ENCODE peak calls at places on chromosomes 6 and 20, in seven cellular contexts. I is K562, N is HepG2, H is HCT116, B is SK-N-SH, L is H1, F is GM12878. U is an unnamed sample.

GRCh38 chr6:26336355-26337198 is 28.4 kb upstream of the BTN3A2 start:
- DNase-seq in I (peak), N (no peak), H (no peak), B (no peak), L (no peak), F (no peak), U (no peak)

GRCh38 chr6:157405986-157406385 is 25.0 kb downstream of the ZDHHC14 start:
- DNase-seq in I (no peak), N (no peak), H (no peak), B (no peak), L (no peak), F (no peak), U (no peak)

GRCh38 chr6:75745404-75745803 is 3.6 kb upstream of the MYO6 start:
- DNase-seq in I (no peak), N (no peak), H (no peak), B (no peak), L (no peak), F (no peak), U (no peak)

GRCh38 chr6:155186052-155186658 is 77.7 kb upstream of the CLDN20 start:
- DNase-seq in I (no peak), N (no peak), H (no peak), B (no peak), L (no peak), F (no peak), U (no peak)

GRCh38 chr6:14026831-14027539 is 90.6 kb upstream of the CD83 start:
- DNase-seq in I (no peak), N (no peak), H (no peak), B (no peak), L (no peak), F (no peak), U (no peak)

GRCh38 chr20:62595491-62595890 is 46.8 kb upstream of the SLCO4A1 start:
- DNase-seq in I (peak), N (no peak), H (peak), B (no peak), L (no peak), F (no peak), U (peak)

GRCh38 chr6:30720738-30721197 is 616 bp downstream of the TUBB start:
- DNase-seq in I (peak), N (peak), H (no peak), B (peak), L (peak), F (no peak), U (no peak)

GRCh38 chr6:44006123-44006871 is 121.0 kb downstream of the MRPL14 start:
- DNase-seq in I (no peak), N (no peak), H (no peak), B (no peak), L (no peak), F (no peak), U (no peak)

GRCh38 chr6:32432050-32432450 is 7.6 kb upstream of the HLA-DRA start:
- DNase-seq in I (peak), N (peak), H (peak), B (no peak), L (no peak), F (no peak), U (peak)

DNA sequence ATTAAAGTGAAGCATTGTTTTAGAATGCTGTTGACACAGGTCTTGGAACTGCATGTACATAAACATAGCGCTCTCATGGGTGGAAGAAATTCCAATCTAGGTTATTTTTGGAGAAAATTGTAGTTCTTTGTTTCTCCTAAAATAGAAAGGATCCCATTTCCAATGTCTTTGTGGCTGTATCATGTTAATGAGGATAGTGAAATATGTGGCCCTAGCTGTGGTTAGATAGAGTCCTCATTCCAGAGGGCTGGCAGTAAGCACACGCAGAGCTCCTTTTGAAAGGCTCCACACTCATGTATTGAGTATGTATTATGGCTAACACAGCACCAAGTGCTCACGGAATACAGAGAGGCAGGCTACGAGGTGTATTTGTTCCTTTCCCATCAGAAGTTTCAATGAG is 60.9 kb downstream of the SNRNP48 start:
- DNase-seq in I (no peak), N (no peak), H (no peak), B (no peak), L (no peak), F (no peak), U (no peak)
- TF ChIP-seq JUND in I (no peak), N (no peak), H (no peak), B (no peak), L (no peak), F (no peak), U (no peak)

DNA sequence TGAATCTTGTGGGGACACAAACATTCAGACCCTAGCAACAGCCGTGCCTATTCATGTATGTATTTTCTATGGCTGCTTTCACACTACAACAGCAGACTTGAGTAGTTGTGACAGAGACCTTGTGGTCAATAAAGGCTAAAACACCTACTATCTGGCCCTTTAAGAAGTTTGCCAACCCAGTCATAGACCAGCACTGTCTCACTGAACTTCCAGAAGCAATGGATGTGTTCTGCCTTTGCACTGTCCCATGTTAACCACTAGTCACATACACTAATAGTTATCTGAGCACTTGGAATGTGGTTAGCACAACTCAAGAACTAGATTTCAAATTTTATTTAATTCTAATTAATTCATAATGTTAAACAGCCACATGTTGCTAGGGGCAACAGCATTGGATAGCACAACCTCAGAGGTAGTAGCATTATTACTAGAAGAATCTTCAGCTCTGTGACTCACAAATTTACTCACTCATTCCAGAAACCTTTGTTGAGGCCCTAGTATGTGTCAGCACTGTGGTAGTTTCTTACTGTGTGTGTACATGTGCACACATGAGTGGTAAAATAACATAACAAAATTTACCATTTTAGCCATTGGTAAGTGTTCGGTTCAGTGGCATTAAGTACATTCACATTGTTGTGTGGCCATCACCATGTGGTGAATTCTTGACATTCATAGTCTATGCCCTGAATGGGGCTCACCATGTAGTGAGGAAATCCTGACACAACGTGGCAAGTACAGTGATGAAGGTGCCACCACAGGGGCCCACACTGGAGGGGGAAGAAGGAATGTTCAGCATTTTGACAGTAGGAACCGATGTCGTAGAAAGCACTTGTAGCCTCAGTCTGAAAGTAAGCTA is 107.3 kb downstream of the CEP57L1 start:
- DNase-seq in I (no peak), N (no peak), H (no peak), B (no peak), L (no peak), F (no peak), U (no peak)
- TF ChIP-seq JUND in I (no peak), N (no peak), H (no peak), B (no peak), L (no peak), F (no peak), U (no peak)

GRCh38 chr20:47610247-47610944 is 108.7 kb downstream of the NCOA3 start:
- DNase-seq in I (peak), N (no peak), H (peak), B (no peak), L (no peak), F (peak), U (no peak)

GRCh38 chr20:47603260-47603659 is 101.6 kb downstream of the NCOA3 start:
- DNase-seq in I (no peak), N (no peak), H (no peak), B (no peak), L (no peak), F (no peak), U (no peak)

GRCh38 chr20:47607208-47607613 is 105.5 kb downstream of the NCOA3 start:
- DNase-seq in I (peak), N (no peak), H (peak), B (no peak), L (no peak), F (no peak), U (no peak)

GRCh38 chr20:47605673-47606413 is 104.2 kb downstream of the NCOA3 start:
- DNase-seq in I (peak), N (peak), H (no peak), B (no peak), L (no peak), F (no peak), U (no peak)

DNA sequence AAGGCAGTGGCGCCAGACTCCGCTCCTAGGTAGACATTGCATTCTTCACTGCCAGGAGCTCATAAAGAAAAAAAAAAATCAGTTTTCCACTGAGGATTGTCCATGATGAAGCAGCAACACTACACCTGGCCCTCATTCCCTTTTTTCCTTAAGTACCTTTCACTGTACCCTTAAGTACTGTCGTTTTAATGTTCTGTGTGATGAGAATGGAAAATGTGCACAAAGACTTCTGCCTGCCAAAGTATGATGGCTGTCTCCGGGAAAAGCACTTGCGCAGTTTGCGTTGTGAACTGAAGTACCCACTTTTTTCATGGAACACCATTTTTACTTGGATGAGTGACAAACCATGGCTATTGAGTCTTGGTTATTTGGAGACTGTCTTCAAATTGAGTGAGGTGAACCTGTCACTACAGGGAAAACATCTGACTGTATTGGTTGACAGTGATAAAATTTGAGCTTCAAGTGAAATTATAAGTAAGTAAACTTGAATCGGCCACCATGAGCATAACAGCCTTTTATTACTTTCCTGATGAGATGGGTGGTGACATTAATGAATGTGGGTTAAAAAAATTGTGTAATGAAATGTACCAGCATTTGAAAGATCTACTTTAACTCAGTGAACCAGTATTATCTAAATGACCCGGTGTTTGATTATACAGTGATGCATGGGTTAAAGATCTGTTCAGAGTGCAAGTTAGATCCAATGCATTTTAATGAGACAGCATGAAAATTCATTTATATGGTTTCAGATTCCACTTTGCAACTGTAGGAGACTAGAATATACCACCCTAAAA is 104.9 kb downstream of the NCOA3 start:
- DNase-seq in I (peak), N (no peak), H (no peak), B (no peak), L (no peak), F (no peak), U (no peak)
- TF ChIP-seq JUND in I (no peak), N (no peak), H (no peak), B (no peak), L (no peak), F (no peak), U (no peak)

DNA sequence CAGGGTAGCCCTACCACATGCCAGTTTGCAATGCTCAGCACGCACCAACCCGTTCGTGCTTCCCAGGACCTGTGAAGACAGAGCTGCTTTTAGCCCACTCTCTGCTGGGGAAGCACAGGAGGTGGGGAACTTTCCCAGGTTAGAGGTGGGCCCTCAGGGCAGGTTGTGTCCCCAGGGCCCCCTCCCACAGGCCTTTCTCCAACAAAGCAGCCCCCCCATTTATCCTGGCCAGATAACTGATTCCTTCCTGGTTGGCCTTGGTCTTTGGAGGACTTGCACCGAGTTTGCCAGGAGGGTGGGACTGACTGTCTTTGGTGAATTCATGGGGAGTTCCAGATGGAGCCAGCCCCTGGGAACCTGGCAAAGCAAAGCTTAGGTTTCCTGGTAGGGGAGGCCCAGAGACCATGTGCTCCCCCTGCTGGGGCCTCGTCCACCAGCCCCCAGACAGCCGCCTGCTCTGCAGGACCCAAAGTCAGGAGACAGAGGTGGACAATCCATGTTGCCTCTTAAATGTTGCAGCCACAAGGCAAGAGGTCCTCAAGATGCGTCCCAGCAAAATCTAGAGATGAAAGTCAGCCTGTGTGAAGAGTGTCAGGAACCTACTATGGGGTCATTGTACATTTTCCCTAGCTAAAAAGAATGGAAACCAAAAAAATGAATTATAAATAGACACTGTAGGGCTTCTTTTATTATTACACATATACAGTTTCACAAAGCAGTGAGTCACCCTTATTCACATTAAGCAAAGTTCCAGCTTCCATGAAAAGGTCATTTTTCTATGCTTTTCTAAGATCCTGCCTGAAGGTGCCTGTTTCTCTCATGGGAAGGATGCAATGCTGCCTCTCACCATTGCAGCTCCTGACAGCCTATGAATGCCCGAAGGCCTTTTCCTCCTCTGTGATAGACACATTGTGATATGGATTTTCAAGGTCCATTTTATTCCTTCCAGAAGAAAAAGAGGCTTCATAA is 497.8 kb downstream of the PREX1 start:
- DNase-seq in I (peak), N (peak), H (no peak), B (peak), L (no peak), F (no peak), U (no peak)
- TF ChIP-seq JUND in I (no peak), N (no peak), H (no peak), B (peak), L (no peak), F (no peak), U (no peak)

DNA sequence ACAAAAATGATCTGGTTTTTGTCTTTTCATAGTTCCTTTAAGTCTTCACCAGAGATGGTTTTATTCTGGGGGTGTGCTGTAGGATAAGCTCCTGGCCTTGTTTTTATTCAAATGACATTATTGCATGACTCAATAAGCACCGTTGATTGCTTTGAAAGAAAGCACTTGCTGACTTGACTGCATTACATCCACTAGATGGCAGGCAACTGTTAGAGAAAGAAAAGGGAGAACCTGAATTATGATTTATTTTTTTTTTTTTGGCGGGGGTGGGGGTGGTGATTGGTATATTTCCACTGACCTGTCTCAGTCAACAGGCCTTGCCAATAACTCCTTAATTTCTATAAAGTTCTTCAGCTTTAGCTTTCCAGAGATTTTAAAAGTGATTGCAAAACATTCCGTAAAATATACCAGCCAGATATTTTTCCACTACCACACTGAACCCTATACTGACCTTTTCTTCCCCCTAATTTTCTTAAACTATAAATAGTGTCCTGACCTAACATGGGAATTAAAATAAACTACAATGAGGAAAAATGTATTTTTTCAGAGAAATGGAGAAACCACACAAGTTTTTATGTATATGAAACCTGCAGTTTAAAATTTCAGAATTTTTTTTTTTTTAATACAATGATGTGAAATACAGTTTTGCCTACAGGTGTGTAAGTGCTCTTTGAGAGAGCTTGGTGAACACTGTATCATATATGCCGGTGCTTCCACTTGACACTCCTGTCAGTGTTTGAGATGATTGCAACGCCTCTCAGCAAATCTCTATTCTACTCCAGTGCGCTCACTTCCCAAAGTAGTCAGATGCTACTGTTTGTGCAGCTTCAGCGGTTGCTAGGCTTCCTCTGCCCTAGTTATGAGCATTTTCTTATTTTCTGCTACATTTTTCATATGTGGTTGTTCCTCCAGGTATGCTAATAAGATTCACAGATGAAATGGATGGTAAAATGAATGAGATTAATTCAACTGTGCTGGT is 274.3 kb downstream of the CD109 start:
- DNase-seq in I (peak), N (peak), H (peak), B (peak), L (no peak), F (no peak), U (peak)
- TF ChIP-seq JUND in I (no peak), N (no peak), H (no peak), B (no peak), L (peak), F (no peak), U (no peak)

GRCh38 chr20:53495357-53495756 is 98.3 kb downstream of the ZNF217 start:
- DNase-seq in I (no peak), N (no peak), H (no peak), B (peak), L (peak), F (no peak), U (no peak)
- TF ChIP-seq JUND in I (no peak), N (no peak), H (no peak), B (no peak), L (no peak), F (no peak), U (no peak)

DNA sequence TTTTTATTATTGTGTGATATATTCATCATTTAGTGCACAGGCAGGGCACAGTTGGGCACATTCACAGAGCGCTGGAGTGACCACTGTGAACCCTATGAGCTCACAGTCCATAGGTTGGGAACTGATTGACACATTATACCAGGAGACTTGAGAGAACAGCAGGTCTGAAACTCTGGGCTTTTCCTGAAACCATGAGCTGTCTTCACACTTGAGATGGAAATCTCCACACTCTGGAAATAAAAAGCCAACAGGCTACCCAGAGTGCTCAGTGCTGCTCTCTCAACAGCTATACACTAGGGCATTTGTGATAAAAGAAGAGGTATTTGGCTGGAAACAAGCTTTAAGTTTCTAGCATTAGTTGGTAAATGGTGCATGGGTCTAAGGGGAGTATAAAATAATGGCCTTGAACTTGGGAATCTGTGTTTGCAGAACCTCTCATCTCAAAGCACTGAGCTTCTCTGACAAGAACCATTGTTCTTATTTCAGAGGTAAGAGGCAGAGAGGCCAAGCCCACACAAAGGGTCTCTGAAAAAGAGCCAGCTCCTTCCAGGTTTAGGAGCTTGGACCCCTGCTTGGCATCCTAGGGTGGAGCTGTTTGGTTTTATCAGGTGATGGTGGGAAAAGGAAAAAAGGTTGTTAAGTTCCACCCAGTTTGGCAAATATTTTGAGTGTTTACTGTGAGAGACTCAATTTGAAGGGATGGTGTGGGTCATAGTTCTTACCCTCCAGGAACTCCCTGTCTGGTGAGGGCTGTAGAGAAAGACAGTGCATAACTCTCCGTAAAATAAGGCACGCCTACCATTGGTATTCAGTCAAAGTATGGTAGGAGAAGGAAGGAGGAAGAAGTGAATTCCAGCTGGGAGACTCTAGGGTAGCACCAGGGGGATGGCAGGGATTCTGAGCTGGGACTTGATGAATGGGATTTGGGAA is 14.5 kb downstream of the CHMP4B start:
- DNase-seq in I (no peak), N (peak), H (no peak), B (no peak), L (no peak), F (no peak), U (no peak)
- TF ChIP-seq JUND in I (no peak), N (no peak), H (no peak), B (no peak), L (no peak), F (no peak), U (no peak)

GRCh38 chr20:38330638-38331037 is 15.6 kb upstream of the LBP start:
- DNase-seq in I (no peak), N (peak), H (no peak), B (no peak), L (no peak), F (no peak), U (no peak)
- TF ChIP-seq JUND in I (no peak), N (no peak), H (no peak), B (no peak), L (no peak), F (no peak), U (no peak)

GRCh38 chr6:88050140-88050818 is 2.6 kb downstream of the SPACA1 start:
- DNase-seq in I (no peak), N (no peak), H (no peak), B (no peak), L (no peak), F (no peak), U (no peak)
- TF ChIP-seq JUND in I (no peak), N (no peak), H (no peak), B (no peak), L (no peak), F (no peak), U (no peak)

GRCh38 chr20:15882553-15882952 is 690.7 kb downstream of the KIF16B start:
- DNase-seq in I (no peak), N (no peak), H (no peak), B (no peak), L (no peak), F (no peak), U (no peak)
- TF ChIP-seq JUND in I (no peak), N (no peak), H (no peak), B (no peak), L (no peak), F (no peak), U (no peak)